ENCODE peak calls at places on chromosomes 13 and 19, in ten cellular contexts. T, P, M, K, Z, L, H, E, B and A are unnamed samples.

GRCh38 chr19:13633109-13633508 is 126.8 kb upstream of the CACNA1A start:
- DNase-seq in T (peak; percentile 56), Z (peak; percentile 85), B (no peak), E (no peak), M (no peak), H (no peak), K (no peak), L (no peak), P (peak; percentile 64), A (no peak)

GRCh38 chr19:37874784-37875183 is 31.6 kb downstream of the WDR87 start:
- DNase-seq in E (no peak), B (no peak), K (no peak), M (no peak), P (peak; percentile 47), Z (no peak), H (no peak), T (no peak), L (no peak), A (no peak)

GRCh38 chr19:49546825-49547565 is 19.2 kb downstream of the RCN3 start:
- DNase-seq in M (peak; percentile 89), P (peak; percentile 85), B (peak; percentile 42), Z (peak; percentile 81), E (peak; percentile 47), H (no peak), K (peak; percentile 83), T (peak; percentile 74), L (no peak), A (peak; percentile 88)

GRCh38 chr13:113967206-113967720 is 6.6 kb downstream of the C13orf46 start:
- DNase-seq in P (no peak), E (no peak), M (no peak), H (no peak), B (no peak), L (no peak), T (no peak), K (no peak), Z (no peak), A (peak; percentile 36)

GRCh38 chr13:98871727-98872126 is 106.1 kb downstream of the DOCK9 start:
- DNase-seq in M (no peak), T (no peak), K (no peak), L (no peak), B (no peak), E (no peak), Z (no peak), H (no peak), P (no peak), A (no peak)

GRCh38 chr13:113077953-113078894 is 27.4 kb upstream of the F7 start:
- DNase-seq in B (no peak), Z (no peak), E (no peak), M (no peak), K (no peak), P (no peak), T (no peak), H (peak; percentile 76), L (peak; percentile 69), A (peak; percentile 61)

GRCh38 chr13:73339086-73339485 is 280.3 kb downstream of the KLF5 start:
- DNase-seq in Z (no peak), K (no peak), H (no peak), E (no peak), P (no peak), M (no peak), L (no peak), T (no peak), B (no peak), A (no peak)

GRCh38 chr19:16260160-16260793 is 62.6 kb downstream of the AP1M1 start:
- DNase-seq in T (no peak), Z (no peak), E (no peak), B (no peak), K (no peak), M (no peak), L (no peak), H (no peak), P (no peak), A (no peak)

GRCh38 chr19:5501907-5502306 is 46.7 kb downstream of the ZNRF4 start:
- DNase-seq in M (no peak), B (no peak), Z (no peak), H (no peak), T (no peak), L (no peak), E (no peak), K (no peak), P (no peak), A (no peak)

GRCh38 chr19:18496167-18496979 is 25.5 kb downstream of the ELL start:
- DNase-seq in E (no peak), Z (peak; percentile 73), T (peak; percentile 89), H (no peak), M (peak; percentile 64), B (no peak), L (no peak), K (no peak), P (peak; percentile 32), A (no peak)

GRCh38 chr13:41643502-41643901 is 186.2 kb downstream of the RGCC start:
- DNase-seq in B (no peak), T (no peak), K (no peak), L (no peak), H (no peak), E (no peak), P (no peak), M (no peak), Z (no peak), A (no peak)

GRCh38 chr19:11737964-11738745 is 591 bp downstream of the ZNF823 start:
- DNase-seq in T (peak; percentile 82), B (no peak), E (no peak), Z (peak; percentile 84), M (peak; percentile 77), H (peak; percentile 85), L (peak; percentile 84), P (peak; percentile 67), K (peak; percentile 71), A (peak; percentile 77)

GRCh38 chr19:15248648-15249559 is 16.7 kb upstream of the EPHX3 start:
- DNase-seq in B (no peak), T (peak; percentile 76), L (peak; percentile 90), K (no peak), M (no peak), H (peak; percentile 90), P (no peak), Z (peak; percentile 74), E (no peak), A (peak; percentile 93)

GRCh38 chr19:49132974-49133609 is 13.7 kb downstream of the PPFIA3 start:
- DNase-seq in H (no peak), B (no peak), P (no peak), Z (peak; percentile 58), M (peak; percentile 56), E (no peak), T (peak; percentile 51), L (peak; percentile 87), K (peak; percentile 22), A (no peak)

GRCh38 chr13:79492313-79492798 is 11.4 kb downstream of the NDFIP2 start:
- DNase-seq in H (no peak), B (no peak), M (peak; percentile 33), L (no peak), E (no peak), K (no peak), T (no peak), P (no peak), Z (no peak), A (no peak)

GRCh38 chr19:3095375-3096191 is 1.4 kb downstream of the GNA11 start:
- DNase-seq in Z (peak; percentile 50), H (peak; percentile 80), T (no peak), E (peak; percentile 44), B (no peak), M (peak; percentile 68), L (peak; percentile 79), P (peak; percentile 62), K (no peak), A (no peak)

GRCh38 chr19:32976223-32976805 is 4.3 kb downstream of the FAAP24 start:
- DNase-seq in Z (peak; percentile 83), T (peak; percentile 85), M (peak; percentile 81), B (no peak), E (peak; percentile 31), K (peak; percentile 60), L (no peak), P (peak; percentile 52), H (peak; percentile 84), A (peak; percentile 76)

GRCh38 chr13:46778879-46779278 is 18.1 kb downstream of the ESD start:
- DNase-seq in P (no peak), M (no peak), L (no peak), E (no peak), T (no peak), Z (no peak), K (no peak), H (no peak), B (no peak), A (no peak)

GRCh38 chr19:55546822-55547614 is 1.7 kb upstream of the SBK3 start:
- DNase-seq in L (peak; percentile 89), E (no peak), B (no peak), T (peak; percentile 81), K (no peak), M (peak; percentile 80), P (peak; percentile 35), Z (peak; percentile 55), H (no peak), A (peak; percentile 91)
- TF ChIP-seq EP300 in L (no peak), E (no peak), B (no peak), T (no peak), K (no peak), M (peak; percentile 23), P (no peak), Z (no peak), H (no peak), A (no peak)

GRCh38 chr13:44437356-44438233 is 64.0 kb downstream of the SERP2 start:
- DNase-seq in E (no peak), H (no peak), K (no peak), B (no peak), L (no peak), Z (no peak), M (peak; percentile 30), P (peak; percentile 35), T (no peak), A (no peak)
- TF ChIP-seq POLR2AphosphoS5 in E (no peak), H (no peak), K (no peak), B (no peak), L (no peak), Z (no peak), M (no peak), P (no peak), T (no peak), A (no peak)

GRCh38 chr19:34475975-34476594 is 5.5 kb upstream of the WTIP start:
- DNase-seq in K (no peak), Z (no peak), P (no peak), T (no peak), H (peak; percentile 21), E (no peak), B (no peak), L (no peak), M (no peak), A (no peak)
- TF ChIP-seq EP300 in K (no peak), Z (no peak), P (no peak), T (no peak), H (no peak), E (no peak), B (no peak), L (no peak), M (no peak), A (no peak)

DNA sequence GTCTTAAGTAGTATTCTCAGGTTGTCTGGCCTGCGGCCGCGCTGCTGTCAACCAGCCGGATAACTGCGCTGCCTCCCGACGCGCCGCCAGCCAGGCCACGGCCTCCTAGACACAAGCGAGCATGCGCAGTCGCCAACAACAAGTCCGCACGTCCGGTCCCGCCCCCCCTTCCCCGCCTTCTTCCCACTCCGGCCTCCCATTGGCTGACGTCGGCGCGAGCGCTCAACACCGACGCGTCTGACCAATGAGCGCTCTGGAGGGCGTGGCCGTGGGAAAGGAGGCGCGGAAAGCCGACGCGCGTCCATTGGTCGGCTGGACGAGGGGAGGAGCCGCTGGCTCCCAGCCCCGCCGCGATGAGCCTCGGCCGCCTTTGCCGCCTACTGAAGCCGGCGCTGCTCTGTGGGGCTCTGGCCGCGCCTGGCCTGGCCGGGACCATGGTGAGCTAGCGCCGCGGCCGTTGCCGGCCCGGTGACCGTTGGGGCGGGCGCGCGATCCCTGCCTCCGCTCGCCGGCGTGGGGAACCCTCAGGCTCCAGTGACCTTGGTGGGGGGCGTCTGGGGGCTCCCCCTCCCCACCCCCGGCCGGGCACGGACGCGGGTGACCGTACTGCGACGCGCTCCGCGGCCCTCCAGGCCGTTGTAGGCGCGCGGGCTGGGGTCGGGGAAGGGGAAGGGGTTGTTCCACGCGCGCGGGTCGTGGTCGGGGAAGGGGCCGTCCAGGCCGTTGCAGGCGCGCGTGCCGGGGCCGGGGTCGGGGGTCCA is at the start of gene GPX4:
- DNase-seq in T (peak; percentile 100), K (peak; percentile 98), M (peak; percentile 100), P (peak; percentile 96), H (peak; percentile 100), Z (peak; percentile 100), L (peak; percentile 98), B (peak; percentile 96), E (peak; percentile 98), A (peak; percentile 100)
- TF ChIP-seq POLR2AphosphoS5 in T (peak; percentile 92), K (peak; percentile 89), M (peak; percentile 90), P (peak; percentile 85), H (no peak), Z (peak; percentile 96), L (peak; percentile 97), B (peak; percentile 97), E (peak; percentile 90), A (peak; percentile 99)